ENCODE peak calls at places on chromosomes 4 and X, in five cellular contexts. A is stomach, J is right lobe of liver, Z is K562, U is tibial nerve. B is an unnamed sample. For H3K9me3, the result is how much of the 10 kb centered on the place peaks cover.

GRCh38 chr4:177124436-177124835 is 185.2 kb upstream of the NEIL3 start:
- DNase-seq in A (no peak), J (no peak), Z (no peak), U (no peak), B (no peak)

GRCh38 chrX:123993326-123993725 is 31.8 kb downstream of the STAG2 start:
- DNase-seq in A (no peak), J (no peak), Z (no peak), U (no peak), B (no peak)

GRCh38 chrX:109704563-109704962 is 28.5 kb downstream of the ACSL4 start:
- DNase-seq in A (no peak), J (no peak), Z (no peak), U (no peak), B (no peak)

GRCh38 chr4:145605941-145606340 is 13.2 kb upstream of the MMAA start:
- DNase-seq in A (no peak), J (no peak), Z (no peak), U (no peak), B (no peak)

GRCh38 chr4:177558995-177559394 is 116.8 kb upstream of the AGA start:
- DNase-seq in A (no peak), J (no peak), Z (no peak), U (no peak), B (no peak)

GRCh38 chrX:8233091-8233490 is 62.0 kb upstream of the VCX2 start:
- DNase-seq in A (no peak), J (no peak), Z (no peak), U (no peak), B (no peak)

GRCh38 chr4:156633846-156634245 is 337.8 kb downstream of the PDGFC start:
- DNase-seq in A (no peak), J (no peak), Z (no peak), U (no peak), B (no peak)

GRCh38 chr4:6732441-6733357 is 16.7 kb downstream of the BLOC1S4 start:
- DNase-seq in A (peak), J (peak), Z (peak), U (peak), B (no peak)

GRCh38 chrX:149248073-149248625 is 257.0 kb downstream of the IDS start:
- DNase-seq in A (no peak), J (no peak), Z (no peak), U (no peak), B (no peak)

GRCh38 chr4:1291996-1292702 is 2.5 kb downstream of the MAEA start:
- DNase-seq in A (peak), J (no peak), Z (no peak), U (no peak), B (no peak)

GRCh38 chr4:36508390-36508789 is 227.0 kb downstream of the DTHD1 start:
- DNase-seq in A (no peak), J (no peak), Z (no peak), U (no peak), B (no peak)

GRCh38 chr4:85741921-85742591 is 267.1 kb downstream of the ARHGAP24 start:
- DNase-seq in A (no peak), J (peak), Z (no peak), U (no peak), B (no peak)

GRCh38 chrX:154348114-154348531 is 26.3 kb downstream of the FLNA start:
- DNase-seq in A (no peak), J (peak), Z (no peak), U (no peak), B (no peak)

GRCh38 chrX:38437093-38437492 is 84.7 kb downstream of the OTC start:
- DNase-seq in A (no peak), J (no peak), Z (no peak), U (no peak), B (no peak)

DNA sequence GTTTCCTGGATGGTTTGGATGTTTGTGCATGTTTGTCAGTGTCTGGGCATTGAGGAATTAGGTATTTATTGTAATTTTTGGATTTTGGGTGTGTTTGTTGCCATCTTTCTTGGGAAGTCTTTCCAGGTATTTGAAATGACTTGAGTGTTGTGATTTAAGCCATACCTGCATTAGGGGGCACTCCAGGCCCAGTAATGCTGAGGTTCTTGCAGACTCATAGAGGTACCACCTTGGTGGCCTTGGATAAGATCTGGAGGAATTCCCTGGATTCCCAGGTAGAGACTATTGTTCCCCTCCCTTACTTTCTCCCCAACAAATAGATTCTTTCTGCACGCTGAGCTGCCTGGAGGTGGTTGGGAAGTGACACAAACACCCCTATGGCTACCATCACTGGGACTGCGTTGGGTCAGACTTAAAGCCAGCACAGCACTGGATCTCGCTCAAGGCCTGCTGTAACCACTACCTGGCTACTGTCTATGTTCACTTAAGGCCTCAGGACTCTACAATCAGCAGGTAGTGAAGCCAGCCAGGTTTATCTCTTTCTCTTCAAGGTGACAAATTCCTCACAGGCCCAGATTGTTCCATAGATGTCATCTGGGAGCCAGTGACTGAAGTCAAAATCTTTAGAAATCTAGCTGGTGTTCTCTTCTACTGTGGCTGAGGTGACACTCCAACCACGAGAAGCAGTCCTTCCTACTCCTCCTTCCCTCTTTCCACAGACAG is 643.6 kb downstream of the PDHA2 start:
- DNase-seq in A (no peak), J (no peak), Z (no peak), U (no peak), B (no peak)
- H3K9me3 ChIP-seq in A (under half), J (under half), Z (under half), U (under half), B (under half)

DNA sequence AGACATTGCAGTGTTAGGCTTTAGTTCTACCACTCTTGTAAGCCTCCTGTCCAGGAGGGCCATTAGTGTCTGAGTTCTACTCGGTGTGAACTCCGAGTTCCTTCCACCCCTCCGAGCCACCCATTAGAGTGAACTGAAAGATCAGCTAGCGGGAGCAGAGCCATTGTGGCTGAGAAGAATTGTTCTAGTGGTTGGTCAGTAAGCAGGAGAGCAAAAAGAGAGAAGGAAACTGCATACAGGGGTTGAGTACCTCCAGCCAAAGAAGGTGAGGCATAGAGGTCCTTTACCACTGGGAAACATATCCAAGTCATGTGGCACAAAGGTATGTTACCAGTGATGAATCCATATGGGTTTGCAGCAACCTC is 96.9 kb downstream of the CPE start:
- DNase-seq in A (no peak), J (no peak), Z (no peak), U (no peak), B (no peak)
- H3K9me3 ChIP-seq in A (under half), J (under half), Z (under half), U (under half), B (under half)

GRCh38 chr4:129062580-129062979 is 30.8 kb downstream of the SCLT1 start:
- DNase-seq in A (no peak), J (no peak), Z (no peak), U (no peak), B (no peak)
- H3K9me3 ChIP-seq in A (under half), J (under half), Z (under half), U (under half), B (under half)

GRCh38 chrX:68794486-68794885 is 34.3 kb upstream of the EFNB1 start:
- DNase-seq in A (no peak), J (no peak), Z (no peak), U (no peak), B (no peak)
- H3K9me3 ChIP-seq in A (under half), J (under half), Z (under half), U (under half), B (under half)

GRCh38 chrX:4656419-4656818 is 943.0 kb upstream of the PRKX start:
- DNase-seq in A (peak), J (no peak), Z (no peak), U (no peak), B (no peak)

DNA sequence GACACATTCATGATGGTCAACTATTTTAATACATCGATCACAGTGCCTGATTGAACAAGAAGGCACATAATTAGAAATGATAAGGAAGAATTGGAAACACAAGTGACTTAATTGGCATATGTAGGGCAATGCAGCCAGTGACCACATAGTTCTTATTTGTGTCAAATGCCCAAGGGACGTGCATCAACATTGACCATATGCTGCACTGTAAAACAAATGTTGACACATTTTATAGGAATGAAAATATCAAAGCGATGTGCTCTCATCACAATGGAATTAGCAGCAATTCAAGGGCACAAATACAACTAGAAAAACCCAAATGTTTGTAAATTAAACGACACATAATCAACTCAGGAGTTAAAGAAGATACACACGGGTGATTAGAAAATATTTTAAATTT is 948.3 kb upstream of the PRKX start:
- DNase-seq in A (no peak), J (no peak), Z (no peak), U (no peak), B (no peak)
- H3K9me3 ChIP-seq in A (under half), J (under half), Z (under half), U (under half), B (under half)